ENCODE peak calls at places on chromosomes 7 and 10, in five cellular contexts. One of them, this sample, is unnamed.

GRCh38 chr7:142581341-142581740 is 167.9 kb upstream of the PRSS1 start:
- DNase-seq in T-helper 9 cell: no peak
- DNase-seq in globus pallidus: no peak
- DNase-seq in stimulated activated naive CD8-positive, alpha-beta T cell treated with anti-CD3 and anti-CD28 coated beads, Interleukin-15, Interleukin-2, amounts not matched to agents 100 U/mL and 50 U/mL, for 24 hours: peak
- DNase-seq in NCI-H1092: no peak
- DNase-seq in this sample: no peak

GRCh38 chr10:93160829-93161228 is 87.1 kb downstream of the CYP26A1 start:
- DNase-seq in T-helper 9 cell: no peak
- DNase-seq in globus pallidus: no peak
- DNase-seq in stimulated activated naive CD8-positive, alpha-beta T cell treated with anti-CD3 and anti-CD28 coated beads, Interleukin-15, Interleukin-2, amounts not matched to agents 100 U/mL and 50 U/mL, for 24 hours: no peak
- DNase-seq in NCI-H1092: no peak
- DNase-seq in this sample: no peak

GRCh38 chr7:3301831-3302618 is 973 bp downstream of the SDK1 start:
- DNase-seq in T-helper 9 cell: no peak
- DNase-seq in globus pallidus: peak
- DNase-seq in stimulated activated naive CD8-positive, alpha-beta T cell treated with anti-CD3 and anti-CD28 coated beads, Interleukin-15, Interleukin-2, amounts not matched to agents 100 U/mL and 50 U/mL, for 24 hours: peak
- DNase-seq in NCI-H1092: no peak
- DNase-seq in this sample: peak

GRCh38 chr10:43959364-43959763 is 310.7 kb upstream of the ZNF32 start:
- DNase-seq in T-helper 9 cell: no peak
- DNase-seq in globus pallidus: no peak
- DNase-seq in stimulated activated naive CD8-positive, alpha-beta T cell treated with anti-CD3 and anti-CD28 coated beads, Interleukin-15, Interleukin-2, amounts not matched to agents 100 U/mL and 50 U/mL, for 24 hours: no peak
- DNase-seq in NCI-H1092: no peak
- DNase-seq in this sample: no peak

GRCh38 chr10:123289432-123289831 is 135.2 kb downstream of the BUB3 start:
- DNase-seq in T-helper 9 cell: no peak
- DNase-seq in globus pallidus: no peak
- DNase-seq in stimulated activated naive CD8-positive, alpha-beta T cell treated with anti-CD3 and anti-CD28 coated beads, Interleukin-15, Interleukin-2, amounts not matched to agents 100 U/mL and 50 U/mL, for 24 hours: no peak
- DNase-seq in NCI-H1092: no peak
- DNase-seq in this sample: no peak

GRCh38 chr7:12174931-12175330 is 36.2 kb upstream of the TMEM106B start:
- DNase-seq in T-helper 9 cell: no peak
- DNase-seq in globus pallidus: no peak
- DNase-seq in stimulated activated naive CD8-positive, alpha-beta T cell treated with anti-CD3 and anti-CD28 coated beads, Interleukin-15, Interleukin-2, amounts not matched to agents 100 U/mL and 50 U/mL, for 24 hours: no peak
- DNase-seq in NCI-H1092: no peak
- DNase-seq in this sample: no peak

GRCh38 chr7:6546852-6547251 is 4.4 kb downstream of the GRID2IP start:
- DNase-seq in T-helper 9 cell: no peak
- DNase-seq in globus pallidus: no peak
- DNase-seq in stimulated activated naive CD8-positive, alpha-beta T cell treated with anti-CD3 and anti-CD28 coated beads, Interleukin-15, Interleukin-2, amounts not matched to agents 100 U/mL and 50 U/mL, for 24 hours: no peak
- DNase-seq in NCI-H1092: no peak
- DNase-seq in this sample: no peak

GRCh38 chr10:32379950-32380547 is 33.1 kb upstream of the EPC1 start:
- DNase-seq in T-helper 9 cell: no peak
- DNase-seq in globus pallidus: no peak
- DNase-seq in stimulated activated naive CD8-positive, alpha-beta T cell treated with anti-CD3 and anti-CD28 coated beads, Interleukin-15, Interleukin-2, amounts not matched to agents 100 U/mL and 50 U/mL, for 24 hours: no peak
- DNase-seq in NCI-H1092: no peak
- DNase-seq in this sample: no peak

GRCh38 chr7:4486932-4487331 is 195.2 kb upstream of the FOXK1 start:
- DNase-seq in T-helper 9 cell: no peak
- DNase-seq in globus pallidus: no peak
- DNase-seq in stimulated activated naive CD8-positive, alpha-beta T cell treated with anti-CD3 and anti-CD28 coated beads, Interleukin-15, Interleukin-2, amounts not matched to agents 100 U/mL and 50 U/mL, for 24 hours: no peak
- DNase-seq in NCI-H1092: no peak
- DNase-seq in this sample: no peak

This sample was measured in natural killer cell.